ENCODE peak calls at places on chromosomes 6 and 20, in eight cellular contexts. D is pancreas; P is left ventricle myocardium inferior; H is hepatocyte; A is fibroblast of lung; O is CD4-positive, alpha-beta memory T cell; U is IMR-90; C is OCI-LY7. N is an unnamed sample.

GRCh38 chr6:134358320-134358719 is 40.4 kb upstream of the SGK1 start:
- DNase-seq in P (no peak), D (no peak), A (peak), O (no peak), H (peak), U (peak), C (no peak), N (no peak)

GRCh38 chr6:158536084-158536890 is 23.6 kb upstream of the TMEM181 start:
- DNase-seq in C (peak), P (peak), H (peak), D (peak), A (peak), U (peak), O (peak), N (peak)

GRCh38 chr6:1701668-1702353 is 92.1 kb downstream of the FOXC1 start:
- DNase-seq in C (no peak), O (no peak), U (peak), A (peak), H (peak), P (no peak), D (no peak), N (no peak)

GRCh38 chr6:28104392-28105250 is 19.8 kb upstream of the ZSCAN16 start:
- DNase-seq in O (peak), H (peak), D (peak), A (peak), U (peak), C (peak), P (peak), N (peak)

GRCh38 chr20:54497931-54498718 is 22.7 kb downstream of the DOK5 start:
- DNase-seq in U (no peak), O (no peak), C (no peak), P (no peak), H (no peak), A (no peak), D (no peak), N (no peak)

GRCh38 chr20:17793986-17794385 is 94.2 kb downstream of the BANF2 start:
- DNase-seq in C (no peak), H (no peak), A (no peak), P (no peak), D (no peak), O (no peak), U (no peak), N (no peak)

GRCh38 chr20:33893314-33893713 is 82.2 kb downstream of the CHMP4B start:
- DNase-seq in U (peak), C (no peak), H (no peak), A (peak), P (no peak), D (no peak), O (no peak), N (no peak)

GRCh38 chr20:34390769-34391447 is 27.8 kb downstream of the ITCH start:
- DNase-seq in U (peak), O (no peak), A (peak), C (no peak), H (peak), P (no peak), D (peak), N (peak)

GRCh38 chr6:169564453-169565240 is 137.2 kb downstream of the WDR27 start:
- DNase-seq in O (no peak), U (no peak), C (no peak), A (no peak), P (no peak), D (no peak), H (no peak), N (no peak)

GRCh38 chr20:51869002-51869401 is 66.7 kb upstream of the SALL4 start:
- DNase-seq in D (no peak), A (no peak), U (no peak), H (no peak), O (no peak), C (no peak), P (no peak), N (no peak)

GRCh38 chr6:109019911-109020310 is 74.7 kb downstream of the SESN1 start:
- DNase-seq in A (no peak), C (no peak), H (no peak), D (no peak), P (no peak), O (peak), U (no peak), N (no peak)

GRCh38 chr20:33676652-33677645 is 2.7 kb upstream of the NECAB3 start:
- DNase-seq in O (no peak), C (no peak), D (no peak), A (no peak), H (no peak), U (no peak), P (no peak), N (no peak)

GRCh38 chr6:63864934-63865333 is 229.3 kb downstream of the PHF3 start:
- DNase-seq in P (no peak), A (no peak), D (no peak), O (no peak), U (no peak), C (no peak), H (no peak), N (no peak)

GRCh38 chr20:34954905-34955231 is 738 bp downstream of the GSS start:
- DNase-seq in A (peak), U (peak), D (no peak), O (no peak), P (no peak), H (peak), C (no peak), N (peak)

GRCh38 chr6:96249748-96250147 is 234.0 kb downstream of the FUT9 start:
- DNase-seq in O (no peak), A (no peak), P (no peak), C (no peak), D (no peak), U (no peak), H (no peak), N (peak)

GRCh38 chr20:20303742-20304141 is 64.2 kb upstream of the INSM1 start:
- DNase-seq in H (no peak), U (no peak), D (no peak), A (no peak), O (no peak), C (peak), P (peak), N (no peak)

DNA sequence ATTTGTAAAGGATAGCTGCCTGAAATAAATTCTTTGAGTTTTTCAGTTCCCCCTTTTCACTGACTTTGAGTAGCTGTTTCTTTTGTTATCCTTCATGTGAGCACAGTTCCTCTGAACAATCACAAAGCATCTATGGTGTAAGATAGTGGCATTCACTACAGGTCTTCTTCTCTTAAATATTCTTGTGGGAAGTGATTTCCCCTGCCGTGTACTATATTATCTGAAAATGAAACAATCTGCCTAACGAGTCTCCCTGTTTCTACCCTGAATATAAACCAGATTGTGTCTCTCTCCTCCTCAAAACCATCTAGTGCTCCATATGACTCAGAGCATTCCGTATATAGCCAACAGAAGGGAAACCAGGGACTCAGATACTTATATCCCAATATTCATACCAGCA is 380.1 kb upstream of the SOX4 start:
- DNase-seq in U (no peak), D (no peak), O (no peak), C (peak), H (no peak), P (no peak), A (no peak), N (no peak)
- H3K27ac ChIP-seq in U (no peak), D (no peak), O (no peak), C (peak), H (no peak), P (no peak), A (no peak), N (no peak)

DNA sequence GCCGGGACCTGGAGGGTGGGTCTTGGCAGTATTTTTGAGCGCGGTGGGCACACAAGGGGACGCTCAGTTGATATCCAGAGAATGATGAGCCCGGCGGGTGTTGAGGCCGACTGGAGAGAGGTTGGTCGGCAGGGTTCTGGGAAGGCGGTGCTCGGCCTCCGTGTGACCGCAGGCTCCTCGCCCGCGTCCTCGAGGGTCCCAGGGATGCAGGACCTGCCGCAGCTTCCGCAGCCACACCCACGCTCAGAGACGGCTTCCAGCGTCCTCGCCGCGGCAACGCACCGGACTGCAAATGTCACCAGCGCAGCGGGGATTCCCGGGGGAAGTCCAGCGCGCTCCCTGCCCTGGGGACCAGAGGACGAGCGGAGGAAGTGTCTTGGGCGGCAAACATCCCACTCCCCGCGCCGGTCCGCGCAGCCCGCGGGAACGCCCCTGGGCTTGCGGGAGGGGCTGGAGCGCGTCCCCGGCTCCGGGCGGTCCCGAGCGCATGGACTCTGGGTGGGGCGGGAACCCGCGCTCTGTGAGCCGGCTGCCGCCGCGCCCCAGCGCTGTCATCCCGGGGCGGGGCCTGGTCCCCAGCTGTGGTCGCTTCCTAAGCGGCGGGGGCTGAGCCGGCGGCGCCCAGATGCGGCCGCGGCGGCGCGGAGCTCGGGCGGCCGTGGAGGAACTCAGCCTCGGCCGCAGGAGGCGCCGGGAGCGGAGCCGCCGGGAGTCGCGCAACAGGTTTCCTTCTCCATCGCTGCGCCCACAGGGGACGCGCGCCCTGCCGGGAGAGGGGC is at the start of gene STX11:
- DNase-seq in P (peak), C (peak), U (peak), O (peak), D (peak), H (peak), A (peak), N (peak)
- H3K27ac ChIP-seq in P (peak), C (no peak), U (no peak), O (peak), D (no peak), H (no peak), A (no peak), N (peak)

DNA sequence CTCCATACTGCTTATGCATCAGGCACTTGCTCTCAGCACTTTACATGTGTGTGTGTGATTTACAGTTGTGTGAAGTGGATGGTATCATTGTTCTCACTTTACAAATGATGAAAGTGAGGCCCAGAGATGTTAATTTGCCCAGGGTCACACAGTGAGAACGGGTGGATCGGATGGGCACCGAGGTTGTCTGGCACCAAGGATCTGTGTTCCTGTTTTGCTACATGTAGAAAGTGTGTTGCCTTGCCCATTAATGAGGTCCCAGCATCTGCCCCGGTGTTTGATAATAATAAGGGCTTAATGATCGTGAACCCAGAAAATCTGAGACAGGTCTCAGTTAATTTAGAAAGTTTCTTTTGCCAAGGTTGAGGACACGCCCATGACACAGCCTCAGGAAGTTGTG is 216.1 kb upstream of the QKI start:
- DNase-seq in A (no peak), O (no peak), U (no peak), P (no peak), D (no peak), C (no peak), H (no peak), N (no peak)
- H3K27ac ChIP-seq in A (no peak), O (no peak), U (no peak), P (no peak), D (no peak), C (no peak), H (no peak), N (no peak)

DNA sequence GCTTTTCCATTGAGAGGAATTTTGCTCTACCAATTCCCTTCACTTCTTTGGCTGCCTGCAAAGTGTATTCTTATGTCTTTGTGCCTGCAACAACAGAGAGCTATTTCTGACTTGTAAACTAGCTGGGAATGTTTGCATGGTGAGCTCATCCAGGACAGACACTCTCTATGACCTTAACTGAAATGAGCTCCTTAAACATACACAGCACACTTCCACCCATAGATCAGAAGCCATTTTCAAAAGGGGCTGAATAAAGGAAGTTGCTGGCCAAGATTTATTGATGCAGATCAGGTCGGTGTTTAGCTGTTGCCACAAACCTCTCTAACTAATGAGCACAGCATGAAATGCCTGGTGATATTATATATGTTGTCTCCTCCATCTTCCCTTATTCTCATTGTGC is 377.7 kb downstream of the BTBD9 start:
- DNase-seq in U (peak), C (no peak), A (peak), D (no peak), P (no peak), O (no peak), H (peak), N (no peak)
- H3K27ac ChIP-seq in U (peak), C (no peak), A (peak), D (no peak), P (peak), O (no peak), H (peak), N (no peak)

GRCh38 chr6:125346926-125347563 is 45.3 kb upstream of the HDDC2 start:
- DNase-seq in C (peak), U (no peak), D (no peak), P (no peak), A (no peak), O (no peak), H (no peak), N (no peak)

GRCh38 chr6:125341460-125341859 is 39.7 kb upstream of the HDDC2 start:
- DNase-seq in U (no peak), C (no peak), P (no peak), A (no peak), H (no peak), O (no peak), D (no peak), N (no peak)

GRCh38 chr6:125340946-125341345 is 39.2 kb upstream of the HDDC2 start:
- DNase-seq in D (no peak), A (no peak), P (no peak), U (no peak), C (no peak), O (no peak), H (no peak), N (no peak)

DNA sequence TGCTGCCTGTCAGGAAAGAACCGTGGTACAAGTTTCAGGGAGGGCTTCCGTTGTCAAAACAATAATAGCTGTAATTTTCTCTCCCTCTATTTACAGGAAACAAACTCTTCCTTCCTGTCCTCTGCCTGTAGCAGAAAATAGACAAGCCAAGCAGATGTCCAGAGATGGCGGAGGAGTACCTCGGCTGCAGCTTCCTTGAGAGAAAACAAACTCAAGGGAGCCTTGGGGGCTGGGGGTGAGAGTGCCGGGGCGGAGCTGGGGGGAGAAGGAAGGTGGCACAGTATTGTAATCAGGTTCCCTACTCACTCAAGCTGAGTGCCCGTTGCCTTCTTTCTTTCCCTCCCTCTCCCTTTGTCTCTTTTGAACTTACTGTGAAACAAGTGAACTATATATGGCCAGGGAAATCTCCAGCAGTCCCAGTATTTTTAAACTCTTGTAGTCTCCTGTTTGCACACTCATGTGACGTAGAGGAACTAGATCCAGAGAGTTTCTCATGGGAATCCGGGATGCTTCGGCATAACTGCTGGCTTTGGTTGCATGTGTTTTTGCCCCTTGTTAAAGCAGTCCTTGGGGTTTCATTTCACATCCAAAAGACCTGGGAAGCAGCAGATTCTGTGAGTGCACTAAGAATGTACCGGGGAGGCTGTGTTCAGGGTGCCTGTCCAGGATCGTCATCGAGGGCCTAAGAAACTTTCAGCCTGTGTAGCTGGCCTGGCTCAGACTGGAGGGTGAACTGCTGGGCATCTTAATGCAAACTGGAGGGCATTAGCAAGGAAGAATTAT is 44.6 kb upstream of the HDDC2 start:
- DNase-seq in C (peak), H (no peak), D (no peak), A (no peak), P (no peak), O (no peak), U (no peak), N (no peak)
- H3K27ac ChIP-seq in C (peak), H (no peak), D (no peak), A (no peak), P (peak), O (no peak), U (no peak), N (no peak)